ENCODE peak calls at places on chromosomes 6 and 20, in eight cellular contexts. I is myocyte; S is fibroblast of lung; R is memory B cell; D is HCEC 1CT; T is activated T-helper 1 cell treated with anti-CD3 and anti-CD28 coated beads, Interleukin-2, amount 50 U/mL, for 16 hours; G is left colon; Z is stimulated activated CD8-positive, alpha-beta memory T cell treated with anti-CD3 and anti-CD28 coated beads, Interleukin-15, amount 100 ng/mL, for 24 hours. B is an unnamed sample.
A peak's percentile ranks its signal among the peaks of the same experiment; 100 is the strongest.

GRCh38 chr6:27129095-27129815 is 118.2 kb upstream of the PRSS16 start:
- DNase-seq in T (no peak), I (no peak), R (no peak), G (no peak), D (no peak), S (no peak), Z (no peak), B (no peak)

GRCh38 chr20:62551408-62552323 is 75.9 kb upstream of the GATA5 start:
- DNase-seq in Z (no peak), R (no peak), D (no peak), S (no peak), I (peak; percentile 42), T (no peak), G (no peak), B (peak; percentile 82)

GRCh38 chr6:169251822-169252804 is 1.5 kb downstream of the THBS2 start:
- DNase-seq in G (no peak), T (no peak), Z (no peak), I (no peak), S (no peak), R (no peak), D (no peak), B (no peak)

GRCh38 chr6:15989397-15989796 is 139.5 kb upstream of the MYLIP start:
- DNase-seq in S (no peak), D (no peak), Z (no peak), I (no peak), G (no peak), R (no peak), T (no peak), B (no peak)

GRCh38 chr6:119025793-119026192 is 52.7 kb downstream of the FAM184A start:
- DNase-seq in T (no peak), D (no peak), R (no peak), I (peak; percentile 70), S (no peak), G (no peak), Z (no peak), B (no peak)

GRCh38 chr6:139249387-139249786 is 42.4 kb downstream of the TXLNB start:
- DNase-seq in S (peak; percentile 29), G (no peak), Z (no peak), R (no peak), I (no peak), T (no peak), D (no peak), B (no peak)

GRCh38 chr6:68975064-68975463 is 340.0 kb downstream of the ADGRB3 start:
- DNase-seq in T (no peak), Z (no peak), R (no peak), S (peak; percentile 14), I (no peak), D (no peak), G (no peak), B (peak; percentile 36)

GRCh38 chr20:24662286-24662685 is 192.9 kb downstream of the SYNDIG1 start:
- DNase-seq in G (no peak), Z (no peak), I (no peak), T (no peak), D (no peak), S (no peak), R (no peak), B (peak; percentile 74)

GRCh38 chr6:130020106-130020851 is 1.9 kb downstream of the L3MBTL3 start:
- DNase-seq in I (peak; percentile 31), T (peak; percentile 21), R (peak; percentile 21), S (no peak), G (peak; percentile 55), Z (peak; percentile 13), D (peak; percentile 1), B (peak; percentile 23)

GRCh38 chr20:39623584-39624234 is 661.6 kb downstream of the DHX35 start:
- DNase-seq in I (no peak), S (peak; percentile 45), G (no peak), Z (no peak), T (no peak), R (no peak), D (no peak), B (no peak)

GRCh38 chr6:95094751-95095150 is 482.6 kb upstream of the MANEA start:
- DNase-seq in Z (no peak), G (no peak), R (no peak), T (no peak), I (peak; percentile 14), S (peak; percentile 78), D (peak; percentile 83), B (no peak)

GRCh38 chr20:57986776-57987175 is 241.7 kb downstream of the ANKRD60 start:
- DNase-seq in R (no peak), I (peak; percentile 31), S (no peak), G (no peak), D (no peak), Z (no peak), T (no peak), B (peak; percentile 67)